ENCODE peak calls at places on chromosomes 4 and X, in six cellular contexts. One of them, this sample, is unnamed.

GRCh38 chrX:120309873-120310730 is 1.2 kb downstream of the TMEM255A start:
- DNase-seq in GM12878: no peak
- DNase-seq in HepG2: no peak
- DNase-seq in A549: peak; percentile 17
- DNase-seq in K562: no peak
- DNase-seq in IMR-90: no peak
- DNase-seq in this sample: peak; percentile 22

GRCh38 chr4:17580969-17581368 is 4.0 kb downstream of the LAP3 start:
- DNase-seq in IMR-90: peak; percentile 76
- DNase-seq in GM12878: no peak
- DNase-seq in K562: no peak
- DNase-seq in A549: no peak
- DNase-seq in HepG2: no peak
- DNase-seq in this sample: no peak

GRCh38 chr4:73034896-73035295 is 34.6 kb downstream of the COX18 start:
- DNase-seq in HepG2: no peak
- DNase-seq in GM12878: no peak
- DNase-seq in A549: no peak
- DNase-seq in IMR-90: no peak
- DNase-seq in K562: no peak
- DNase-seq in this sample: no peak

GRCh38 chrX:24146283-24146865 is 3.2 kb upstream of the ZFX start:
- DNase-seq in IMR-90: peak; percentile 22
- DNase-seq in K562: no peak
- DNase-seq in GM12878: no peak
- DNase-seq in A549: peak; percentile 52
- DNase-seq in HepG2: no peak
- DNase-seq in this sample: no peak

GRCh38 chr4:76689079-76689817 is 208.7 kb downstream of the SOWAHB start:
- DNase-seq in GM12878: no peak
- DNase-seq in HepG2: no peak
- DNase-seq in A549: peak; percentile 31
- DNase-seq in IMR-90: peak; percentile 28
- DNase-seq in K562: no peak
- DNase-seq in this sample: peak; percentile 78

GRCh38 chr4:101346312-101346561 is 1.1 kb downstream of the PPP3CA start:
- DNase-seq in GM12878: no peak
- DNase-seq in HepG2: peak; percentile 16
- DNase-seq in K562: no peak
- DNase-seq in A549: no peak
- DNase-seq in IMR-90: no peak
- DNase-seq in this sample: peak; percentile 68

GRCh38 chr4:76954489-76954888 is 4.9 kb downstream of the SEPTIN11 start:
- DNase-seq in K562: no peak
- DNase-seq in HepG2: no peak
- DNase-seq in GM12878: no peak
- DNase-seq in A549: no peak
- DNase-seq in IMR-90: no peak
- DNase-seq in this sample: peak; percentile 37

GRCh38 chr4:72701987-72702819 is 133.2 kb upstream of the ADAMTS3 start:
- DNase-seq in IMR-90: peak; percentile 49
- DNase-seq in GM12878: no peak
- DNase-seq in HepG2: peak; percentile 42
- DNase-seq in K562: peak; percentile 41
- DNase-seq in A549: peak; percentile 45
- DNase-seq in this sample: peak; percentile 34

GRCh38 chr4:26032572-26033320 is 118.7 kb downstream of the SMIM20 start:
- DNase-seq in K562: no peak
- DNase-seq in A549: no peak
- DNase-seq in GM12878: no peak
- DNase-seq in HepG2: peak; percentile 61
- DNase-seq in IMR-90: peak; percentile 91
- DNase-seq in this sample: no peak

GRCh38 chr4:139523076-139523475 is 32.9 kb downstream of the SETD7 start:
- DNase-seq in K562: no peak
- DNase-seq in IMR-90: peak; percentile 40
- DNase-seq in HepG2: no peak
- DNase-seq in GM12878: no peak
- DNase-seq in A549: no peak
- DNase-seq in this sample: no peak

GRCh38 chr4:169160825-169161224 is 109.9 kb downstream of the SH3RF1 start:
- DNase-seq in HepG2: no peak
- DNase-seq in IMR-90: no peak
- DNase-seq in A549: no peak
- DNase-seq in K562: no peak
- DNase-seq in GM12878: no peak
- DNase-seq in this sample: no peak

GRCh38 chr4:83074086-83074704 is 39.2 kb downstream of the COPS4 start:
- DNase-seq in IMR-90: peak; percentile 82
- DNase-seq in GM12878: peak; percentile 79
- DNase-seq in HepG2: peak; percentile 75
- DNase-seq in A549: peak; percentile 81
- DNase-seq in K562: peak; percentile 40
- DNase-seq in this sample: peak; percentile 56

GRCh38 chr4:86556791-86557415 is 37.2 kb upstream of the PTPN13 start:
- DNase-seq in HepG2: no peak
- DNase-seq in A549: no peak
- DNase-seq in GM12878: no peak
- DNase-seq in K562: no peak
- DNase-seq in IMR-90: no peak
- DNase-seq in this sample: no peak

GRCh38 chr4:186021461-186022167 is 47.3 kb upstream of the TLR3 start:
- DNase-seq in GM12878: no peak
- DNase-seq in K562: no peak
- DNase-seq in HepG2: peak; percentile 30
- DNase-seq in IMR-90: peak; percentile 20
- DNase-seq in A549: peak; percentile 21
- DNase-seq in this sample: peak; percentile 82

GRCh38 chr4:41526628-41527027 is 11.3 kb upstream of the LIMCH1 start:
- DNase-seq in IMR-90: peak; percentile 2
- DNase-seq in A549: peak; percentile 62
- DNase-seq in K562: no peak
- DNase-seq in GM12878: no peak
- DNase-seq in HepG2: no peak
- DNase-seq in this sample: no peak

GRCh38 chr4:56067826-56068225 is 119.1 kb downstream of the CEP135 start:
- DNase-seq in K562: no peak
- DNase-seq in IMR-90: no peak
- DNase-seq in HepG2: no peak
- DNase-seq in GM12878: no peak
- DNase-seq in A549: no peak
- DNase-seq in this sample: no peak

GRCh38 chrX:49071877-49072711 is 1.7 kb downstream of the PRAF2 start:
- DNase-seq in HepG2: no peak
- DNase-seq in IMR-90: peak; percentile 67
- DNase-seq in K562: peak; percentile 31
- DNase-seq in A549: no peak
- DNase-seq in GM12878: no peak
- DNase-seq in this sample: peak; percentile 71

GRCh38 chrX:1323315-1323714 is 13.3 kb upstream of the IL3RA start:
- DNase-seq in A549: peak; percentile 84
- DNase-seq in K562: peak; percentile 33
- DNase-seq in IMR-90: no peak
- DNase-seq in GM12878: peak; percentile 55
- DNase-seq in HepG2: peak; percentile 51
- DNase-seq in this sample: peak; percentile 38

GRCh38 chrX:104913348-104913747 is 307.1 kb downstream of the TEX13A start:
- DNase-seq in HepG2: peak; percentile 1
- DNase-seq in GM12878: no peak
- DNase-seq in K562: peak; percentile 5
- DNase-seq in A549: peak; percentile 7
- DNase-seq in IMR-90: no peak
- DNase-seq in this sample: peak; percentile 8

GRCh38 chrX:22135994-22136684 is 104.0 kb downstream of the PHEX start:
- DNase-seq in A549: peak; percentile 73
- DNase-seq in K562: peak; percentile 49
- DNase-seq in GM12878: no peak
- DNase-seq in IMR-90: peak; percentile 60
- DNase-seq in HepG2: peak; percentile 11
- DNase-seq in this sample: peak; percentile 30

GRCh38 chr4:11497972-11498371 is 69.3 kb upstream of the HS3ST1 start:
- DNase-seq in A549: no peak
- DNase-seq in IMR-90: no peak
- DNase-seq in GM12878: no peak
- DNase-seq in HepG2: no peak
- DNase-seq in K562: no peak
- DNase-seq in this sample: no peak

GRCh38 chrX:64379924-64380323 is 15.3 kb downstream of the MTMR8 start:
- DNase-seq in HepG2: no peak
- DNase-seq in K562: no peak
- DNase-seq in A549: no peak
- DNase-seq in IMR-90: no peak
- DNase-seq in GM12878: no peak
- DNase-seq in this sample: no peak

GRCh38 chr4:183468210-183469095 is 24.0 kb downstream of the CDKN2AIP start:
- DNase-seq in HepG2: peak; percentile 40
- DNase-seq in GM12878: no peak
- DNase-seq in K562: no peak
- DNase-seq in A549: peak; percentile 46
- DNase-seq in IMR-90: peak; percentile 54
- DNase-seq in this sample: no peak

GRCh38 chr4:153153339-153153851 is 50.8 kb upstream of the TRIM2 start:
- DNase-seq in HepG2: no peak
- DNase-seq in IMR-90: peak; percentile 7
- DNase-seq in A549: peak; percentile 52
- DNase-seq in GM12878: no peak
- DNase-seq in K562: no peak
- DNase-seq in this sample: peak; percentile 87
- TF ChIP-seq SMC3 in HepG2: no peak
- TF ChIP-seq SMC3 in IMR-90: no peak
- TF ChIP-seq SMC3 in A549: no peak
- TF ChIP-seq SMC3 in GM12878: no peak
- TF ChIP-seq SMC3 in K562: no peak
- TF ChIP-seq SMC3 in this sample: no peak

GRCh38 chr4:84279678-84280077 is 219.4 kb downstream of the NKX6-1 start:
- DNase-seq in HepG2: no peak
- DNase-seq in IMR-90: no peak
- DNase-seq in K562: no peak
- DNase-seq in A549: peak; percentile 12
- DNase-seq in GM12878: no peak
- DNase-seq in this sample: no peak
- TF ChIP-seq SMC3 in HepG2: no peak
- TF ChIP-seq SMC3 in IMR-90: no peak
- TF ChIP-seq SMC3 in K562: no peak
- TF ChIP-seq SMC3 in A549: no peak
- TF ChIP-seq SMC3 in GM12878: no peak
- TF ChIP-seq SMC3 in this sample: no peak

GRCh38 chr4:31059753-31060522 is 339.8 kb downstream of the PCDH7 start:
- DNase-seq in K562: no peak
- DNase-seq in IMR-90: peak; percentile 36
- DNase-seq in HepG2: no peak
- DNase-seq in GM12878: no peak
- DNase-seq in A549: no peak
- DNase-seq in this sample: no peak
- TF ChIP-seq SMC3 in K562: no peak
- TF ChIP-seq SMC3 in IMR-90: no peak
- TF ChIP-seq SMC3 in HepG2: no peak
- TF ChIP-seq SMC3 in GM12878: no peak
- TF ChIP-seq SMC3 in A549: no peak
- TF ChIP-seq SMC3 in this sample: no peak

GRCh38 chr4:134740290-134740689 is 538.7 kb upstream of the PABPC4L start:
- DNase-seq in A549: no peak
- DNase-seq in HepG2: no peak
- DNase-seq in GM12878: no peak
- DNase-seq in IMR-90: no peak
- DNase-seq in K562: no peak
- DNase-seq in this sample: no peak
- TF ChIP-seq SMC3 in A549: no peak
- TF ChIP-seq SMC3 in HepG2: no peak
- TF ChIP-seq SMC3 in GM12878: no peak
- TF ChIP-seq SMC3 in IMR-90: no peak
- TF ChIP-seq SMC3 in K562: no peak
- TF ChIP-seq SMC3 in this sample: no peak

GRCh38 chr4:2962614-2963184 is 507 bp downstream of the NOP14 start:
- DNase-seq in HepG2: peak; percentile 12
- DNase-seq in IMR-90: peak; percentile 38
- DNase-seq in A549: peak; percentile 52
- DNase-seq in GM12878: no peak
- DNase-seq in K562: no peak
- DNase-seq in this sample: no peak

GRCh38 chr4:2964077-2964471 is 703 bp downstream of the GRK4 start:
- DNase-seq in IMR-90: no peak
- DNase-seq in A549: no peak
- DNase-seq in GM12878: no peak
- DNase-seq in K562: peak; percentile 46
- DNase-seq in HepG2: no peak
- DNase-seq in this sample: peak; percentile 62

GRCh38 chr4:2961411-2962098 is 1.7 kb downstream of the NOP14 start:
- DNase-seq in IMR-90: no peak
- DNase-seq in K562: no peak
- DNase-seq in GM12878: no peak
- DNase-seq in A549: no peak
- DNase-seq in HepG2: peak; percentile 44
- DNase-seq in this sample: peak; percentile 44

GRCh38 chr4:2963185-2964076 is at the start of the genes GRK4 and NOP14:
- DNase-seq in K562: peak; percentile 90
- DNase-seq in HepG2: peak; percentile 94
- DNase-seq in GM12878: peak; percentile 92
- DNase-seq in IMR-90: peak; percentile 98
- DNase-seq in A549: peak; percentile 97
- DNase-seq in this sample: peak; percentile 97

GRCh38 chr4:2962099-2962455 is 1.1 kb downstream of the NOP14 start:
- DNase-seq in K562: no peak
- DNase-seq in A549: no peak
- DNase-seq in HepG2: no peak
- DNase-seq in GM12878: no peak
- DNase-seq in IMR-90: no peak
- DNase-seq in this sample: peak; percentile 34
- TF ChIP-seq SMC3 in K562: no peak
- TF ChIP-seq SMC3 in A549: no peak
- TF ChIP-seq SMC3 in HepG2: no peak
- TF ChIP-seq SMC3 in GM12878: no peak
- TF ChIP-seq SMC3 in IMR-90: no peak
- TF ChIP-seq SMC3 in this sample: no peak

DNA sequence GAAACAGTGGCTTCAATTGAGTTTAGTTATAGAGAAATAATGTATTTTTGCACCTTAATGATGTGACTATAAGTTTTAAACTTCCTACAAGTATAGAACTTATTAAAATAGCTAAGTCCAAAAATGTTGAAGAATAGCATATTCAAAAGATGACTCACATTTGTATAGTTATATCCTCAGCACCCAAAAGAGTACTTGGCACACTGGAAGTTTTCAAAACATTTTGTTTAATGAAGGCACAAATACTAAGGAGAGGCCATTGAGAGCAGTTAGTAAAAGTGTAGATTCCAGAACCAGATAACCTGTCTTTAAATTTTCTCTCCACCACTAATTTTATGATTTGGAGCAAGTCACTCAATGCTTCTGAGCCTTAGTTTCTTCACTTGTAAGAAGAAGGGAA is 226.9 kb upstream of the MID1 start:
- DNase-seq in A549: no peak
- DNase-seq in GM12878: no peak
- DNase-seq in K562: no peak
- DNase-seq in HepG2: no peak
- DNase-seq in IMR-90: peak; percentile 29
- DNase-seq in this sample: no peak
- TF ChIP-seq SMC3 in A549: no peak
- TF ChIP-seq SMC3 in GM12878: no peak
- TF ChIP-seq SMC3 in K562: no peak
- TF ChIP-seq SMC3 in HepG2: no peak
- TF ChIP-seq SMC3 in IMR-90: no peak
- TF ChIP-seq SMC3 in this sample: no peak

This sample was measured in SK-N-SH.